ENCODE peak calls at places on chromosomes 16 and 17, in five cellular contexts. L is naive B cell, W is Kasumi-1, C is IMR-90, Z is heart left ventricle. F is an unnamed sample.

GRCh38 chr16:56868175-56868574 is 3.2 kb downstream of the SLC12A3 start:
- DNase-seq in Z (no peak), C (no peak), L (no peak), W (no peak), F (no peak)

GRCh38 chr17:40564883-40565744 is at the start of gene CCR7:
- DNase-seq in Z (no peak), W (peak; percentile 46), C (no peak), L (peak; percentile 88), F (no peak)

GRCh38 chr17:64343833-64344637 is 46.6 kb downstream of the PECAM1 start:
- DNase-seq in Z (peak; percentile 85), C (peak; percentile 90), L (no peak), W (no peak), F (peak; percentile 70)

GRCh38 chr17:1511290-1511689 is 5.1 kb downstream of the INPP5K start:
- DNase-seq in C (no peak), L (no peak), W (no peak), Z (peak; percentile 71), F (peak; percentile 68)

GRCh38 chr16:65120811-65121721 is 797 bp downstream of the CDH11 start:
- DNase-seq in C (peak; percentile 37), Z (peak; percentile 37), L (no peak), W (no peak), F (no peak)

GRCh38 chr17:17935321-17936271 is 36.6 kb downstream of the TOM1L2 start:
- DNase-seq in C (peak; percentile 92), L (no peak), Z (no peak), W (peak; percentile 2), F (no peak)

GRCh38 chr17:19592316-19592715 is 56.2 kb upstream of the ALDH3A2 start:
- DNase-seq in L (no peak), W (no peak), Z (no peak), C (no peak), F (no peak)

GRCh38 chr16:50751528-50751927 is 9.6 kb downstream of the CYLD start:
- DNase-seq in Z (no peak), W (no peak), L (no peak), C (no peak), F (no peak)

GRCh38 chr17:57956311-57957119 is 1.3 kb upstream of the CUEDC1 start:
- DNase-seq in Z (no peak), L (peak; percentile 63), C (no peak), W (no peak), F (no peak)

GRCh38 chr17:57114085-57114673 is 29.1 kb downstream of the AKAP1 start:
- DNase-seq in W (peak; percentile 8), L (peak; percentile 40), C (peak; percentile 6), Z (no peak), F (peak; percentile 78)

GRCh38 chr16:30473231-30474061 is 904 bp downstream of the ITGAL start:
- DNase-seq in W (peak; percentile 3), L (no peak), C (no peak), Z (no peak), F (no peak)

GRCh38 chr16:86391486-86391885 is 118.8 kb upstream of the FOXF1 start:
- DNase-seq in L (no peak), C (peak; percentile 73), Z (no peak), W (no peak), F (no peak)

GRCh38 chr17:34658796-34659195 is 79.4 kb downstream of the TMEM132E start:
- DNase-seq in W (no peak), Z (no peak), L (no peak), C (no peak), F (no peak)

GRCh38 chr17:71023631-71024030 is 854.3 kb downstream of the KCNJ2 start:
- DNase-seq in Z (no peak), C (no peak), W (no peak), L (no peak), F (no peak)

GRCh38 chr17:35088911-35089845 is 25.7 kb upstream of the RFFL start:
- DNase-seq in W (peak; percentile 80), L (peak; percentile 86), C (peak; percentile 69), Z (peak; percentile 90), F (peak; percentile 92)

GRCh38 chr17:77963441-77963840 is 4.9 kb downstream of the TNRC6C start:
- DNase-seq in L (no peak), W (peak; percentile 96), C (peak; percentile 93), Z (peak; percentile 71), F (no peak)

GRCh38 chr17:67487506-67487905 is 110.4 kb downstream of the PITPNC1 start:
- DNase-seq in C (peak; percentile 47), Z (no peak), L (no peak), W (no peak), F (no peak)

GRCh38 chr16:53518550-53519416 is 15.8 kb upstream of the AKTIP start:
- DNase-seq in L (peak; percentile 84), C (peak; percentile 54), W (peak; percentile 67), Z (peak; percentile 58), F (no peak)

GRCh38 chr17:82890926-82891678 is 51.3 kb upstream of the ZNF750 start:
- DNase-seq in W (no peak), Z (no peak), L (no peak), C (no peak), F (no peak)

GRCh38 chr17:82837586-82838320 is 2.1 kb downstream of the ZNF750 start:
- DNase-seq in W (no peak), L (no peak), Z (no peak), C (no peak), F (no peak)

GRCh38 chr16:73878616-73879015 is 418.0 kb upstream of the PSMD7 start:
- DNase-seq in Z (no peak), C (peak; percentile 76), L (no peak), W (peak; percentile 71), F (no peak)

GRCh38 chr16:88762941-88763340 is 22.1 kb downstream of the PIEZO1 start:
- DNase-seq in Z (no peak), C (no peak), L (no peak), W (no peak), F (no peak)

F was measured in psoas muscle.